ENCODE peak calls at places on chromosomes 1 and 21, in four cellular contexts. D, V, A and Q are unnamed samples.

GRCh38 chr1:5928714-5929400 is 63.4 kb downstream of the NPHP4 start:
- DNase-seq in D (no peak), V (no peak), A (no peak), Q (no peak)

GRCh38 chr1:217539510-217539909 is 91.4 kb downstream of the GPATCH2 start:
- DNase-seq in D (no peak), V (no peak), A (no peak), Q (no peak)

GRCh38 chr1:67336157-67336556 is 28.5 kb downstream of the IL12RB2 start:
- DNase-seq in D (no peak), V (no peak), A (no peak), Q (no peak)

GRCh38 chr1:163085904-163086268 is 16.7 kb downstream of the RGS4 start:
- DNase-seq in D (no peak), V (no peak), A (no peak), Q (peak)

GRCh38 chr1:29200905-29201594 is 19.4 kb upstream of the SRSF4 start:
- DNase-seq in D (no peak), V (no peak), A (no peak), Q (no peak)

GRCh38 chr1:7485086-7485780 is 285.9 kb upstream of the VAMP3 start:
- DNase-seq in D (no peak), V (no peak), A (no peak), Q (no peak)

GRCh38 chr1:107135466-107135865 is 5.4 kb upstream of the NTNG1 start:
- DNase-seq in D (peak), V (peak), A (peak), Q (peak)

GRCh38 chr21:35075546-35075945 is 26.4 kb upstream of the RUNX1 start:
- DNase-seq in D (peak), V (peak), A (peak), Q (peak)

GRCh38 chr21:16851054-16851453 is 661.8 kb upstream of the CXADR start:
- DNase-seq in D (no peak), V (no peak), A (no peak), Q (no peak)

GRCh38 chr1:45329445-45329844 is 2.8 kb downstream of the HPDL start:
- DNase-seq in D (no peak), V (no peak), A (no peak), Q (no peak)

GRCh38 chr1:88061106-88061829 is 622.8 kb upstream of the PKN2 start:
- DNase-seq in D (peak), V (peak), A (no peak), Q (peak)

GRCh38 chr1:70459502-70460225 is 48.6 kb downstream of the CTH start:
- DNase-seq in D (peak), V (peak), A (no peak), Q (peak)

GRCh38 chr21:31922881-31923280 is 50.1 kb downstream of the HUNK start:
- DNase-seq in D (no peak), V (no peak), A (no peak), Q (no peak)

GRCh38 chr1:33349081-33349759 is 28.3 kb upstream of the A3GALT2 start:
- DNase-seq in D (peak), V (peak), A (no peak), Q (peak)

GRCh38 chr1:109243221-109243620 is 6.1 kb upstream of the CELSR2 start:
- DNase-seq in D (no peak), V (no peak), A (no peak), Q (no peak)

GRCh38 chr1:30738040-30738441 is 14.7 kb upstream of the MATN1 start:
- DNase-seq in D (no peak), V (no peak), A (no peak), Q (no peak)

GRCh38 chr1:8396912-8397406 is 79.0 kb downstream of the SLC45A1 start:
- DNase-seq in D (peak), V (peak), A (peak), Q (peak)

GRCh38 chr1:114458208-114458777 is 52.7 kb downstream of the TRIM33 start:
- DNase-seq in D (peak), V (peak), A (peak), Q (peak)

GRCh38 chr1:29133861-29134694 is 10.4 kb upstream of the TMEM200B start:
- DNase-seq in D (no peak), V (no peak), A (no peak), Q (no peak)

GRCh38 chr1:105565006-105565405 is 1491.5 kb upstream of the PRMT6 start:
- DNase-seq in D (no peak), V (no peak), A (no peak), Q (no peak)

GRCh38 chr1:56142301-56142700 is 437.1 kb downstream of the PLPP3 start:
- DNase-seq in D (no peak), V (no peak), A (no peak), Q (no peak)

GRCh38 chr1:184075040-184076029 is 23.8 kb downstream of the TSEN15 start:
- DNase-seq in D (peak), V (peak), A (no peak), Q (peak)

GRCh38 chr21:28230559-28230958 is 762.1 kb downstream of the LTN1 start:
- DNase-seq in D (no peak), V (no peak), A (no peak), Q (peak)

GRCh38 chr1:8135250-8135649 is 109.1 kb upstream of the ERRFI1 start:
- DNase-seq in D (no peak), V (no peak), A (no peak), Q (no peak)

GRCh38 chr1:2337501-2337900 is 53.9 kb downstream of the MORN1 start:
- DNase-seq in D (no peak), V (no peak), A (no peak), Q (no peak)

GRCh38 chr1:8712413-8713229 is 104.8 kb downstream of the RERE start:
- DNase-seq in D (peak), V (peak), A (peak), Q (peak)

GRCh38 chr1:176206006-176206960 is 803 bp downstream of the COP1 start:
- DNase-seq in D (peak), V (peak), A (no peak), Q (peak)

GRCh38 chr1:222697203-222697602 is 15.1 kb downstream of the AIDA start:
- DNase-seq in D (no peak), V (no peak), A (no peak), Q (no peak)

GRCh38 chr1:90835661-90836344 is 118.7 kb upstream of the BARHL2 start:
- DNase-seq in D (no peak), V (peak), A (no peak), Q (no peak)

GRCh38 chr1:223545325-223545724 is 120.2 kb downstream of the CAPN8 start:
- DNase-seq in D (no peak), V (no peak), A (no peak), Q (no peak)

GRCh38 chr1:64920936-64921589 is 45.3 kb downstream of the JAK1 start:
- DNase-seq in D (no peak), V (peak), A (no peak), Q (peak)

GRCh38 chr1:186750250-186750649 is 70.0 kb upstream of the PTGS2 start:
- DNase-seq in D (no peak), V (peak), A (no peak), Q (peak)

GRCh38 chr1:42762269-42762668 is 4.6 kb downstream of the P3H1 start:
- DNase-seq in D (no peak), V (no peak), A (no peak), Q (no peak)

GRCh38 chr1:6962956-6963915 is 178.0 kb downstream of the CAMTA1 start:
- DNase-seq in D (no peak), V (no peak), A (no peak), Q (no peak)

GRCh38 chr1:17834561-17835100 is 79.5 kb downstream of the ACTL8 start:
- DNase-seq in D (no peak), V (no peak), A (no peak), Q (no peak)

GRCh38 chr21:28454978-28455600 is 537.6 kb downstream of the LTN1 start:
- DNase-seq in D (no peak), V (peak), A (no peak), Q (peak)

GRCh38 chr1:201022824-201023516 is 544 bp downstream of the KIF21B start:
- DNase-seq in D (no peak), V (no peak), A (no peak), Q (no peak)

GRCh38 chr21:41953831-41954653 is at the start of gene C2CD2:
- DNase-seq in D (peak), V (peak), A (peak), Q (peak)